ENCODE peak calls at places on chromosomes 11 and 22, in six cellular contexts. G is CD8-positive, alpha-beta T cell; S is HCT116; W is Peyer's patch; X is neuronal stem cell; V is naive thymus-derived CD4-positive, alpha-beta T cell. U is an unnamed sample.

GRCh38 chr11:63767415-63768231 is 952 bp downstream of the ZFTA start:
- DNase-seq in X (peak; percentile 89), G (no peak), V (peak; percentile 38), W (peak; percentile 57), S (peak; percentile 38), U (peak; percentile 17)

GRCh38 chr11:95081412-95081811 is 8.2 kb upstream of the ENDOD1 start:
- DNase-seq in S (no peak), V (no peak), W (no peak), G (no peak), X (no peak), U (no peak)

GRCh38 chr22:38414009-38414395 is 41.0 kb downstream of the KCNJ4 start:
- DNase-seq in W (no peak), V (no peak), S (no peak), X (no peak), G (no peak), U (no peak)

GRCh38 chr11:110525883-110526282 is 96.1 kb downstream of the FDX1 start:
- DNase-seq in X (no peak), S (no peak), G (no peak), V (no peak), W (no peak), U (no peak)

GRCh38 chr11:103794262-103794661 is 242.2 kb upstream of the DDI1 start:
- DNase-seq in X (no peak), G (no peak), V (no peak), S (no peak), W (no peak), U (no peak)

GRCh38 chr22:50293441-50294318 is 13.8 kb downstream of the PLXNB2 start:
- DNase-seq in G (no peak), S (no peak), X (peak; percentile 84), V (no peak), W (peak; percentile 91), U (no peak)

GRCh38 chr22:43449831-43450225 is 38.0 kb downstream of the MPPED1 start:
- DNase-seq in G (no peak), V (no peak), S (no peak), W (no peak), X (no peak), U (no peak)

GRCh38 chr11:26319906-26320305 is 12.0 kb upstream of the ANO3 start:
- DNase-seq in V (no peak), S (no peak), G (no peak), X (no peak), W (no peak), U (no peak)

GRCh38 chr11:70709596-70709995 is 311.3 kb downstream of the CTTN start:
- DNase-seq in V (no peak), S (no peak), X (no peak), W (no peak), G (no peak), U (no peak)

GRCh38 chr11:43269229-43269928 is 42.4 kb upstream of the API5 start:
- DNase-seq in G (no peak), S (no peak), X (no peak), W (no peak), V (no peak), U (no peak)

GRCh38 chr22:40346178-40347064 is at the start of gene ADSL:
- DNase-seq in V (peak; percentile 84), G (peak; percentile 60), X (peak; percentile 81), W (peak; percentile 95), S (peak; percentile 47), U (peak; percentile 73)

GRCh38 chr11:35541621-35542375 is 16.4 kb upstream of the PAMR1 start:
- DNase-seq in W (no peak), G (no peak), V (no peak), S (no peak), X (no peak), U (no peak)

GRCh38 chr11:133945087-133945974 is 11.4 kb downstream of the IGSF9B start:
- DNase-seq in X (no peak), W (no peak), G (peak; percentile 55), V (peak; percentile 85), S (no peak), U (peak; percentile 73)

GRCh38 chr22:45441158-45441557 is 27.7 kb downstream of the RIBC2 start:
- DNase-seq in S (peak; percentile 42), W (no peak), G (no peak), X (peak; percentile 39), V (peak; percentile 39), U (no peak)

GRCh38 chr22:46090631-46091201 is 59.6 kb upstream of the PPARA start:
- DNase-seq in W (no peak), X (no peak), V (no peak), G (no peak), S (no peak), U (no peak)

GRCh38 chr11:121464352-121464946 is 11.7 kb upstream of the SORL1-AS1 start:
- DNase-seq in S (peak; percentile 81), W (no peak), G (no peak), V (peak; percentile 45), X (no peak), U (peak; percentile 37)

GRCh38 chr22:24499706-24500105 is 4.6 kb downstream of the UPB1 start:
- DNase-seq in G (no peak), W (no peak), V (no peak), X (no peak), S (no peak), U (no peak)

GRCh38 chr11:120149246-120149645 is 11.3 kb upstream of the TRIM29 start:
- DNase-seq in V (no peak), G (no peak), S (no peak), W (no peak), X (no peak), U (no peak)

GRCh38 chr11:37907461-37908223 is 1309.6 kb upstream of the RAG2 start:
- DNase-seq in G (no peak), S (no peak), W (peak; percentile 31), V (no peak), X (no peak), U (no peak)

GRCh38 chr22:44523981-44524759 is 26.1 kb upstream of the RTL6 start:
- DNase-seq in S (no peak), W (no peak), X (no peak), V (no peak), G (no peak), U (no peak)

GRCh38 chr11:14617241-14618027 is 26.2 kb upstream of the PDE3B start:
- DNase-seq in V (no peak), W (no peak), S (no peak), X (no peak), G (no peak), U (no peak)

GRCh38 chr11:127651175-127651887 is 650.8 kb upstream of the KIRREL3 start:
- DNase-seq in W (no peak), G (no peak), X (no peak), S (no peak), V (no peak), U (no peak)

GRCh38 chr11:127649958-127650357 is 649.4 kb upstream of the KIRREL3 start:
- DNase-seq in S (no peak), W (no peak), V (no peak), G (no peak), X (no peak), U (no peak)

GRCh38 chr11:127649071-127649470 is 648.5 kb upstream of the KIRREL3 start:
- DNase-seq in W (no peak), S (no peak), G (no peak), X (no peak), V (no peak), U (no peak)

GRCh38 chr11:127653071-127653470 is 652.5 kb upstream of the KIRREL3 start:
- DNase-seq in W (no peak), G (no peak), V (no peak), S (no peak), X (no peak), U (no peak)

DNA sequence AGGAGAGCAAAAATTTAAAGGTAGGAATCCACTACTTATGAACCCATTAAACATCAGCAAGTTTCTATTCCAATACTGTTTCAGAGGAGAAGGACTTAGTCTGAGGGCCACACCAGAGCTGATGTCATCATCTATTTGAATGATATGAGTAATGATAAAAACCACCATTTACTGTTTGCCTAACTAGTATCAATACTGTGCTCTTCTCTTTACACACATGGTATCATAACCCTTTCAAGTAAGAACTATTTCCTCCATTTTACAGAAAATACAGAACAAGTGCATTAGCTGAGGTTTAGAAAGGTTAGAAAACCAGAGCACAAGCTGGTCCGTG is 651.3 kb upstream of the KIRREL3 start:
- DNase-seq in W (no peak), V (no peak), S (no peak), X (no peak), G (no peak), U (no peak)
- H3K9me3 ChIP-seq in W (no peaks in the 10 kb centered on the region), V (no peaks in the 10 kb centered on the region), S (peaks cover 28% of the 10 kb centered on the region), X (no peaks in the 10 kb centered on the region), G (no peaks in the 10 kb centered on the region), U (no peaks in the 10 kb centered on the region)

DNA sequence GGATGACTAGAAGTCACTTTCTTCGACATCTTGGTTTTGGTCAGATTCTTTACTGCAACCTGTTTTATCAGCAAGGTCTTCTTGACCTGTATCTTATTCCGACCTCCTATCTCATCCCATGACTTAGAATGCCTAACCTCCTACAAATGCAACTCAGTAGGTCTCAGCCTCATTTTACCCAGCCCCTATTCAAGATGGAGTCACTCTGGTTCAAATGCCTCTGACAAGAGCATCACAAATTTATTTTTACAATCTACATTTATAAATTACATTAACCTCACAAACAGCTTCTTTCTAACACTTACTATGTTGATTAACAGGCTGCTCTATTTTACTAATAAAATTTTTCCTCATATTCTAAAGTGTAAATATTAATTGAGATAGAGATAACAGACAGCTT is 867.0 kb upstream of the CNTN5 start:
- DNase-seq in X (no peak), G (no peak), V (no peak), S (no peak), W (no peak), U (no peak)
- H3K9me3 ChIP-seq in X (no peaks in the 10 kb centered on the region), G (no peaks in the 10 kb centered on the region), V (no peaks in the 10 kb centered on the region), S (peaks cover 15% of the 10 kb centered on the region), W (no peaks in the 10 kb centered on the region), U (no peaks in the 10 kb centered on the region)

GRCh38 chr22:49170053-49170452 is 657.6 kb downstream of the BRD1 start:
- DNase-seq in V (no peak), X (no peak), W (no peak), G (no peak), S (no peak), U (no peak)

GRCh38 chr22:49169074-49169744 is 658.5 kb downstream of the BRD1 start:
- DNase-seq in X (no peak), W (no peak), S (no peak), G (no peak), V (no peak), U (no peak)

GRCh38 chr22:49166211-49166610 is 661.5 kb downstream of the BRD1 start:
- DNase-seq in S (no peak), W (no peak), G (no peak), V (no peak), X (no peak), U (no peak)

GRCh38 chr22:49166746-49167145 is 660.9 kb downstream of the BRD1 start:
- DNase-seq in X (no peak), V (no peak), S (no peak), W (no peak), G (no peak), U (no peak)

GRCh38 chr22:49168219-49168813 is 659.4 kb downstream of the BRD1 start:
- DNase-seq in S (no peak), X (no peak), G (no peak), V (no peak), W (no peak), U (no peak)
- H3K9me3 ChIP-seq in S (no peaks in the 10 kb centered on the region), X (no peaks in the 10 kb centered on the region), G (no peaks in the 10 kb centered on the region), V (no peaks in the 10 kb centered on the region), W (no peaks in the 10 kb centered on the region), U (no peaks in the 10 kb centered on the region)

GRCh38 chr22:48627966-48628365 is 1199.7 kb downstream of the BRD1 start:
- DNase-seq in S (no peak), X (no peak), W (no peak), V (no peak), G (no peak), U (no peak)
- H3K9me3 ChIP-seq in S (no peaks in the 10 kb centered on the region), X (no peaks in the 10 kb centered on the region), W (no peaks in the 10 kb centered on the region), V (no peaks in the 10 kb centered on the region), G (no peaks in the 10 kb centered on the region), U (no peaks in the 10 kb centered on the region)

U was measured in T-helper 17 cell.